ENCODE peak calls at places on chromosome 11, in eight cellular contexts. X, E, S, K, B, P, V and W are unnamed samples.
A peak's percentile ranks its signal among the peaks of the same experiment; 100 is the strongest.

GRCh38 chr11:65849771-65850216 is 8.2 kb downstream of the CFL1 start:
- DNase-seq in X (no peak), E (no peak), S (no peak), K (no peak), B (no peak), P (no peak), V (no peak), W (no peak)

GRCh38 chr11:4851033-4851432 is 2.0 kb upstream of the OR51S1 start:
- DNase-seq in X (no peak), E (no peak), S (no peak), K (no peak), B (no peak), P (no peak), V (no peak), W (no peak)

GRCh38 chr11:34976496-34976895 is 60.1 kb downstream of the PDHX start:
- DNase-seq in X (no peak), E (no peak), S (no peak), K (no peak), B (peak; percentile 28), P (no peak), V (no peak), W (no peak)

GRCh38 chr11:65204646-65205601 is 23.2 kb downstream of the CAPN1 start:
- DNase-seq in X (no peak), E (no peak), S (peak; percentile 88), K (no peak), B (peak; percentile 30), P (peak; percentile 40), V (peak; percentile 52), W (no peak)

GRCh38 chr11:9017773-9018172 is 14.0 kb upstream of the NRIP3 start:
- DNase-seq in X (no peak), E (peak; percentile 7), S (no peak), K (peak; percentile 60), B (no peak), P (no peak), V (no peak), W (peak; percentile 87)

GRCh38 chr11:32809313-32809712 is 14.9 kb upstream of the CCDC73 start:
- DNase-seq in X (peak; percentile 70), E (peak; percentile 40), S (peak; percentile 90), K (peak; percentile 68), B (peak; percentile 82), P (peak; percentile 74), V (peak; percentile 26), W (peak; percentile 86)

GRCh38 chr11:72250661-72251465 is 6.9 kb upstream of the PHOX2A start:
- DNase-seq in X (no peak), E (no peak), S (no peak), K (no peak), B (no peak), P (no peak), V (no peak), W (no peak)

GRCh38 chr11:80694385-80694784 is 1253.6 kb upstream of the TENM4 start:
- DNase-seq in X (peak; percentile 1), E (no peak), S (no peak), K (no peak), B (no peak), P (peak; percentile 22), V (no peak), W (no peak)

GRCh38 chr11:72227316-72228228 is 3.0 kb downstream of the INPPL1 start:
- DNase-seq in X (no peak), E (no peak), S (no peak), K (no peak), B (no peak), P (peak; percentile 65), V (no peak), W (no peak)

GRCh38 chr11:65793144-65793581 is 6.3 kb downstream of the OVOL1 start:
- DNase-seq in X (peak; percentile 89), E (no peak), S (no peak), K (peak; percentile 80), B (no peak), P (peak; percentile 65), V (no peak), W (no peak)

GRCh38 chr11:69372589-69373250 is 78.8 kb downstream of the MYEOV start:
- DNase-seq in X (no peak), E (no peak), S (no peak), K (no peak), B (no peak), P (no peak), V (peak; percentile 5), W (peak; percentile 32)

GRCh38 chr11:72600557-72600956 is 73.7 kb downstream of the PDE2A start:
- DNase-seq in X (no peak), E (no peak), S (no peak), K (no peak), B (no peak), P (no peak), V (no peak), W (no peak)

GRCh38 chr11:33272338-33273107 is 15.3 kb downstream of the HIPK3 start:
- DNase-seq in X (no peak), E (no peak), S (no peak), K (no peak), B (no peak), P (no peak), V (no peak), W (no peak)

GRCh38 chr11:73260127-73260457 is 12.0 kb upstream of the P2RY6 start:
- DNase-seq in X (no peak), E (no peak), S (no peak), K (no peak), B (no peak), P (no peak), V (no peak), W (peak; percentile 1)

GRCh38 chr11:112694813-112695212 is 266.4 kb upstream of the NCAM1 start:
- DNase-seq in X (peak; percentile 33), E (no peak), S (peak; percentile 36), K (no peak), B (peak; percentile 55), P (no peak), V (no peak), W (no peak)

GRCh38 chr11:128776088-128776433 is 82.2 kb downstream of the FLI1 start:
- DNase-seq in X (no peak), E (no peak), S (no peak), K (no peak), B (no peak), P (no peak), V (peak; percentile 30), W (no peak)

GRCh38 chr11:14133381-14133780 is 170.9 kb downstream of the SPON1 start:
- DNase-seq in X (no peak), E (no peak), S (no peak), K (no peak), B (no peak), P (no peak), V (no peak), W (no peak)